ENCODE peak calls at places on chromosomes 1 and 21, in four cellular contexts. One of them, this sample, is unnamed.

GRCh38 chr1:189859385-189859977 is 618.2 kb downstream of the BRINP3 start:
- DNase-seq in HepG2: peak; percentile 17
- DNase-seq in K562: peak; percentile 26
- DNase-seq in GM12878: no peak
- DNase-seq in this sample: peak; percentile 60

GRCh38 chr1:202122639-202123335 is at the start of gene GPR37L1:
- DNase-seq in K562: peak; percentile 66
- DNase-seq in GM12878: no peak
- DNase-seq in HepG2: peak; percentile 58
- DNase-seq in this sample: peak; percentile 83

GRCh38 chr1:200029035-200029623 is 1.6 kb downstream of the NR5A2 start:
- DNase-seq in HepG2: no peak
- DNase-seq in K562: no peak
- DNase-seq in GM12878: no peak
- DNase-seq in this sample: peak; percentile 66

GRCh38 chr21:45511007-45511406 is 31.2 kb downstream of the SLC19A1 start:
- DNase-seq in GM12878: no peak
- DNase-seq in HepG2: no peak
- DNase-seq in K562: no peak
- DNase-seq in this sample: no peak

GRCh38 chr1:64933296-64934070 is 32.9 kb downstream of the JAK1 start:
- DNase-seq in GM12878: no peak
- DNase-seq in HepG2: no peak
- DNase-seq in K562: no peak
- DNase-seq in this sample: no peak

GRCh38 chr1:38000529-38001453 is 4.5 kb downstream of the FHL3 start:
- DNase-seq in HepG2: peak; percentile 56
- DNase-seq in K562: peak; percentile 50
- DNase-seq in GM12878: no peak
- DNase-seq in this sample: peak; percentile 34

GRCh38 chr1:67524143-67525052 is 94.2 kb upstream of the SERBP1 start:
- DNase-seq in K562: no peak
- DNase-seq in GM12878: no peak
- DNase-seq in HepG2: no peak
- DNase-seq in this sample: no peak

GRCh38 chr1:202076050-202076511 is 46.6 kb upstream of the GPR37L1 start:
- DNase-seq in HepG2: peak; percentile 68
- DNase-seq in K562: peak; percentile 56
- DNase-seq in GM12878: no peak
- DNase-seq in this sample: no peak

GRCh38 chr1:46522184-46522968 is 29.1 kb downstream of the KNCN start:
- DNase-seq in K562: peak; percentile 95
- DNase-seq in HepG2: no peak
- DNase-seq in GM12878: no peak
- DNase-seq in this sample: no peak

GRCh38 chr1:4755301-4756183 is 101.1 kb downstream of the AJAP1 start:
- DNase-seq in K562: no peak
- DNase-seq in HepG2: no peak
- DNase-seq in GM12878: no peak
- DNase-seq in this sample: no peak

GRCh38 chr1:232966663-232967062 is 16.3 kb downstream of the NTPCR start:
- DNase-seq in K562: no peak
- DNase-seq in HepG2: no peak
- DNase-seq in GM12878: no peak
- DNase-seq in this sample: no peak

GRCh38 chr1:78340006-78340405 is 150.8 kb upstream of the PTGFR start:
- DNase-seq in HepG2: no peak
- DNase-seq in GM12878: no peak
- DNase-seq in K562: no peak
- DNase-seq in this sample: no peak

GRCh38 chr1:67789551-67789950 is 43.7 kb downstream of the GNG12 start:
- DNase-seq in K562: no peak
- DNase-seq in GM12878: no peak
- DNase-seq in HepG2: no peak
- DNase-seq in this sample: no peak

GRCh38 chr1:2777428-2778219 is 23.9 kb downstream of the TTC34 start:
- DNase-seq in GM12878: no peak
- DNase-seq in HepG2: no peak
- DNase-seq in K562: no peak
- DNase-seq in this sample: no peak

GRCh38 chr1:220783453-220783852 is 3.3 kb upstream of the MTARC1 start:
- DNase-seq in HepG2: no peak
- DNase-seq in K562: no peak
- DNase-seq in GM12878: no peak
- DNase-seq in this sample: no peak

GRCh38 chr1:54488831-54489626 is 59.0 kb upstream of the ACOT11 start:
- DNase-seq in GM12878: no peak
- DNase-seq in K562: peak; percentile 96
- DNase-seq in HepG2: peak; percentile 58
- DNase-seq in this sample: peak; percentile 91

GRCh38 chr1:231217056-231217455 is 24.0 kb upstream of the GNPAT start:
- DNase-seq in GM12878: no peak
- DNase-seq in HepG2: no peak
- DNase-seq in K562: no peak
- DNase-seq in this sample: no peak

GRCh38 chr1:52792002-52792401 is 50.6 kb upstream of the ZYG11A start:
- DNase-seq in HepG2: no peak
- DNase-seq in K562: no peak
- DNase-seq in GM12878: no peak
- DNase-seq in this sample: no peak

GRCh38 chr1:225845633-225846259 is 35.8 kb downstream of the EPHX1 start:
- DNase-seq in HepG2: peak; percentile 71
- DNase-seq in GM12878: no peak
- DNase-seq in K562: peak; percentile 78
- DNase-seq in this sample: peak; percentile 90

GRCh38 chr21:28283652-28284490 is 708.8 kb downstream of the LTN1 start:
- DNase-seq in HepG2: peak; percentile 40
- DNase-seq in GM12878: no peak
- DNase-seq in K562: no peak
- DNase-seq in this sample: no peak

GRCh38 chr1:84271452-84272273 is 29.8 kb upstream of the SAMD13 start:
- DNase-seq in GM12878: peak; percentile 61
- DNase-seq in HepG2: no peak
- DNase-seq in K562: no peak
- DNase-seq in this sample: no peak

GRCh38 chr1:241640149-241640866 is at the start of the genes CHML and OPN3:
- DNase-seq in K562: peak; percentile 99
- DNase-seq in GM12878: no peak
- DNase-seq in HepG2: peak; percentile 76
- DNase-seq in this sample: peak; percentile 93

GRCh38 chr1:59414406-59415133 is 117.7 kb downstream of the FGGY start:
- DNase-seq in GM12878: no peak
- DNase-seq in HepG2: no peak
- DNase-seq in K562: no peak
- DNase-seq in this sample: no peak

GRCh38 chr1:116873680-116874271 is 35.9 kb upstream of the PTGFRN start:
- DNase-seq in HepG2: no peak
- DNase-seq in GM12878: no peak
- DNase-seq in K562: peak; percentile 30
- DNase-seq in this sample: no peak

GRCh38 chr1:183476081-183476480 is 3.8 kb downstream of the SMG7 start:
- DNase-seq in K562: peak; percentile 45
- DNase-seq in HepG2: no peak
- DNase-seq in GM12878: no peak
- DNase-seq in this sample: no peak

GRCh38 chr1:235946570-235946981 is 79.9 kb upstream of the LYST start:
- DNase-seq in K562: no peak
- DNase-seq in GM12878: no peak
- DNase-seq in HepG2: no peak
- DNase-seq in this sample: no peak

GRCh38 chr1:66478116-66478515 is 55.8 kb upstream of the SGIP1 start:
- DNase-seq in K562: no peak
- DNase-seq in GM12878: no peak
- DNase-seq in HepG2: no peak
- DNase-seq in this sample: no peak

GRCh38 chr21:25362375-25363267 is 244.7 kb downstream of the MRPL39 start:
- DNase-seq in GM12878: no peak
- DNase-seq in K562: no peak
- DNase-seq in HepG2: no peak
- DNase-seq in this sample: no peak

DNA sequence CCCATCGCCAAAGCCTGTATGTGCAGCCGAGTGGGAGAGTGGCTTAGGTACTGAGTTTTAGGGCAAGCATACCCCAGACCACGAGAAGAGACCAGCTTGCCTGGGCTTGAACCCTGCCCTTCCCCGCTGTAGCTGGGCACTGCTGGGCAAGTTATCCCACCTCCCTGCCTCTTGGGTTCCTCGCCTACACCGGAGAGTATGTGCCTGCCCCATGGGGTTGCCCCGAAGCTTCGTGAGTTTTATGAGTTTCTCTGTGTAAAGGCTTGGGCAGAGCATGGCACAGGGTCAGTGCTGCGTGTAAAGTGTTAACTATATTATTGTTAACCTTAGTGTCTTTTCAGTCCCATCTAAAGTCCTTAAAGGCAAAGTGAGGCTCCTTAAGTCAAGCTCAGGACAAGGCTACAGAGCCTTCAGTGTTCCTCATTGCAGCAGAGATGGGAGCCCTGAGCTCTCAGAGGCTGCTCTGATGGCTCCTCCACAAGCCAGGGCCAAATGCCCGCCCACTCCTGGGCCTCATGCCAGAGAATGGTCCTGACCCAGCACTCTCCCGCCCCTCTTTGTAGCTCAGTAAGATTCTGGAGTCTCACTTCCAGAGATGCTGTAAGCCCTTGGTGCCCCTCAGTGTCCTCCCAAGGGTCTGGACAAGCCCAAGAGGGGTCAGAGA is 37.0 kb upstream of the KCNA10 start:
- DNase-seq in GM12878: no peak
- DNase-seq in HepG2: no peak
- DNase-seq in K562: no peak
- DNase-seq in this sample: no peak
- TF ChIP-seq CBFB in GM12878: no peak
- TF ChIP-seq CBFB in HepG2: no peak
- TF ChIP-seq CBFB in K562: no peak
- TF ChIP-seq CBFB in this sample: no peak

DNA sequence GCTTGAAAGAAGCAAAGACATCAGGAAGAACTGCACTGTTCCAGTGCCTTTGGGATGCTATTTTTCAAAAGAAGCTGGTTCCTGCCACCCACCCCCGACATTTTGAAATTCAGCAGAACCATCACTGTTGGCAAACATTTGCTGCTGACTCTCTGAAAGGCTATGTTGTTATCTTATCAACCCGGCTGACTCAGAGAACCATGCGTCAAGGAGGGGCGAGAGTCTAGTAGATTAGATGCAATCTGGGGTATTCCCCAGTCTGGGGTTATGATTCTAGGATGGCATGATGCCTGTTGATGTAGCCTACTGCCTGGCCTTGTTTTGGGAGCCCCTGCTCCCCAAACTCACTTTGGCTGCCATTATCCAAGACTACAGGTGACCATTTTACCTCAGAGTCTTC is 267.8 kb upstream of the RUNX1 start:
- DNase-seq in GM12878: no peak
- DNase-seq in HepG2: no peak
- DNase-seq in K562: no peak
- DNase-seq in this sample: no peak
- TF ChIP-seq CBFB in GM12878: no peak
- TF ChIP-seq CBFB in HepG2: no peak
- TF ChIP-seq CBFB in K562: no peak
- TF ChIP-seq CBFB in this sample: no peak

GRCh38 chr1:213163278-213163711 is 112.3 kb downstream of the RPS6KC1 start:
- DNase-seq in HepG2: no peak
- DNase-seq in K562: no peak
- DNase-seq in GM12878: no peak
- DNase-seq in this sample: no peak

GRCh38 chr1:213162862-213163261 is 111.8 kb downstream of the RPS6KC1 start:
- DNase-seq in GM12878: no peak
- DNase-seq in HepG2: no peak
- DNase-seq in K562: no peak
- DNase-seq in this sample: no peak

GRCh38 chr1:213166868-213167267 is 115.8 kb downstream of the RPS6KC1 start:
- DNase-seq in GM12878: no peak
- DNase-seq in K562: peak; percentile 21
- DNase-seq in HepG2: no peak
- DNase-seq in this sample: no peak

GRCh38 chr1:213164561-213164960 is 113.5 kb downstream of the RPS6KC1 start:
- DNase-seq in K562: no peak
- DNase-seq in HepG2: no peak
- DNase-seq in GM12878: no peak
- DNase-seq in this sample: no peak

GRCh38 chr1:213162338-213162737 is 111.3 kb downstream of the RPS6KC1 start:
- DNase-seq in K562: no peak
- DNase-seq in GM12878: no peak
- DNase-seq in HepG2: no peak
- DNase-seq in this sample: no peak
- TF ChIP-seq CBFB in K562: no peak
- TF ChIP-seq CBFB in GM12878: no peak
- TF ChIP-seq CBFB in HepG2: no peak
- TF ChIP-seq CBFB in this sample: no peak

DNA sequence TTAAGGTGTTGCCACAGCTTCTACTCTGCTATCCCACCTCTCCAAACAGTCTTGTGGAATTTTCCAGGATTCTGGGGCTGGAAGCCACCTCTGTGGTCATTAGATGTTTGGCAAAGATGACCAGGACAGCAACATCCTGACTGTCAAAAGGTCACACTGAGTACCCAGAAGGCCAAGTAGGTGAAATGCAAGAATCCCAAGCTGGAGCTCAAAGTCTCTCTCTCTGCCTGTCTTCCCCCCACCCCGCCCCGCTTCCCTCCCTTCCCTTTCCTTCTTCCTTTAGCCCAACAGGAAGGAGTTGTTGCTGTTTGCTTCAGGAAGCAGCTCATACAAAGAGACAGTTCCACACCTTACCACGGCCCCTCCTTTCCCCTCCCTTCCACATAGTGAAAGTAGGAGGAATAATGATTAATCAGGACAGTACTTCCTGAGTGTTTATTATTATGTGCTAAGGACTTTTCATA is 75.6 kb upstream of the SLC2A1 start:
- DNase-seq in GM12878: no peak
- DNase-seq in K562: no peak
- DNase-seq in HepG2: peak; percentile 89
- DNase-seq in this sample: no peak
- TF ChIP-seq CBFB in GM12878: no peak
- TF ChIP-seq CBFB in K562: no peak
- TF ChIP-seq CBFB in HepG2: no peak
- TF ChIP-seq CBFB in this sample: no peak

This sample was measured in WTC11.